ENCODE peak calls at places on chromosomes 2 and 18, in four cellular contexts. B, C, Z and N are unnamed samples.

GRCh38 chr2:221423212-221423804 is 148.8 kb downstream of the EPHA4 start:
- DNase-seq in B (no peak), C (no peak), Z (no peak), N (peak; percentile 49)

GRCh38 chr18:76056467-76057194 is 438.4 kb downstream of the ZNF516 start:
- DNase-seq in B (no peak), C (no peak), Z (no peak), N (no peak)

GRCh38 chr2:224722777-224723176 is 6.6 kb upstream of the CCDC195 start:
- DNase-seq in B (no peak), C (no peak), Z (no peak), N (no peak)

GRCh38 chr2:112485849-112486248 is 3.9 kb downstream of the TTL start:
- DNase-seq in B (no peak), C (no peak), Z (no peak), N (no peak)

GRCh38 chr2:128438586-128438985 is 119.9 kb upstream of the HS6ST1 start:
- DNase-seq in B (no peak), C (peak; percentile 36), Z (no peak), N (no peak)

GRCh38 chr18:48621240-48621639 is 82.4 kb downstream of the CTIF start:
- DNase-seq in B (peak; percentile 42), C (no peak), Z (no peak), N (peak; percentile 80)

GRCh38 chr2:189526936-189527654 is 53.5 kb downstream of the SLC40A1 start:
- DNase-seq in B (no peak), C (no peak), Z (no peak), N (no peak)

GRCh38 chr2:157504623-157505022 is 60.7 kb upstream of the CYTIP start:
- DNase-seq in B (no peak), C (no peak), Z (no peak), N (no peak)

GRCh38 chr2:218964041-218964771 is 4.7 kb downstream of the CDK5R2 start:
- DNase-seq in B (no peak), C (no peak), Z (no peak), N (peak; percentile 58)

GRCh38 chr2:174120346-174120745 is 128.0 kb downstream of the OLA1 start:
- DNase-seq in B (no peak), C (no peak), Z (peak; percentile 19), N (peak; percentile 25)

GRCh38 chr2:178479758-178480226 is 465 bp upstream of the PLEKHA3 start:
- DNase-seq in B (no peak), C (no peak), Z (peak; percentile 5), N (no peak)